ENCODE peak calls at places on chromosomes 3 and 15, in four cellular contexts. L is A172; S is OCI-LY7; R is stimulated activated CD4-positive, alpha-beta T cell treated with anti-CD3 and anti-CD28 coated beads, Interleukin-2, amount 100 ng/mL, for 24 hours. F is an unnamed sample.
A peak's percentile ranks its signal among the peaks of the same experiment; 100 is the strongest.

GRCh38 chr3:143510601-143511000 is 337.7 kb downstream of the SLC9A9 start:
- DNase-seq in R (no peak), S (no peak), L (no peak), F (no peak)

GRCh38 chr3:16883726-16884083 is 1.1 kb upstream of the PLCL2 start:
- DNase-seq in S (no peak), L (no peak), R (no peak), F (no peak)

GRCh38 chr3:157182879-157183278 is 22.9 kb upstream of the CCNL1 start:
- DNase-seq in R (no peak), L (no peak), S (no peak), F (no peak)

GRCh38 chr3:188134079-188134478 is 19.9 kb upstream of the LPP start:
- DNase-seq in S (no peak), R (no peak), L (no peak), F (no peak)

GRCh38 chr3:187319699-187320302 is 28.3 kb upstream of the MASP1 start:
- DNase-seq in R (peak; percentile 68), L (peak; percentile 77), S (peak; percentile 60), F (peak; percentile 17)

GRCh38 chr3:88189361-88189810 is 39.6 kb downstream of the C3orf38 start:
- DNase-seq in R (no peak), S (no peak), L (peak; percentile 58), F (no peak)

GRCh38 chr3:65573548-65574116 is 465.1 kb downstream of the MAGI1 start:
- DNase-seq in R (no peak), S (no peak), L (no peak), F (no peak)

GRCh38 chr3:122497425-122497824 is 17.3 kb downstream of the KPNA1 start:
- DNase-seq in S (no peak), R (peak; percentile 44), L (peak; percentile 93), F (peak; percentile 86)

GRCh38 chr3:78091478-78092119 is 1051.7 kb downstream of the ROBO2 start:
- DNase-seq in L (no peak), R (no peak), S (no peak), F (no peak)

GRCh38 chr3:125990253-125990970 is 21.4 kb downstream of the ROPN1B start:
- DNase-seq in L (peak; percentile 80), S (peak; percentile 66), R (peak; percentile 69), F (peak; percentile 84)

GRCh38 chr15:79897701-79898113 is 893 bp upstream of the MTHFS start:
- DNase-seq in S (peak; percentile 20), L (no peak), R (peak; percentile 26), F (no peak)

GRCh38 chr15:100241572-100242479 is 99.9 kb downstream of the ADAMTS17 start:
- DNase-seq in R (no peak), L (peak; percentile 69), S (no peak), F (peak; percentile 55)

GRCh38 chr3:100506355-100506754 is 13.9 kb downstream of the TMEM45A start:
- DNase-seq in L (no peak), R (no peak), S (no peak), F (no peak)

GRCh38 chr3:111923821-111924220 is 55.0 kb upstream of the ABHD10 start:
- DNase-seq in S (no peak), L (peak; percentile 51), R (no peak), F (no peak)

GRCh38 chr3:46065294-46065705 is 38.0 kb upstream of the XCR1 start:
- DNase-seq in R (peak; percentile 82), S (no peak), L (peak; percentile 53), F (peak; percentile 14)

GRCh38 chr3:37964716-37965115 is 25.9 kb upstream of the VILL start:
- DNase-seq in L (no peak), S (no peak), R (no peak), F (no peak)

GRCh38 chr3:171231361-171231760 is 204.8 kb upstream of the SLC2A2 start:
- DNase-seq in L (no peak), S (no peak), R (no peak), F (no peak)

GRCh38 chr3:8538904-8539303 is 37.3 kb downstream of the LMCD1 start:
- DNase-seq in L (peak; percentile 32), R (no peak), S (no peak), F (no peak)

GRCh38 chr15:83090465-83090864 is 17.0 kb upstream of the TM6SF1 start:
- DNase-seq in R (no peak), L (no peak), S (no peak), F (no peak)

GRCh38 chr3:154781595-154781994 is 298.5 kb upstream of the MME start:
- DNase-seq in R (no peak), S (no peak), L (no peak), F (no peak)

GRCh38 chr3:59027607-59028006 is 22.2 kb downstream of the CFAP20DC start:
- DNase-seq in L (no peak), R (no peak), S (no peak), F (no peak)

GRCh38 chr15:43249699-43250203 is 17.0 kb downstream of the TGM5 start:
- DNase-seq in S (no peak), L (peak; percentile 96), R (no peak), F (no peak)

GRCh38 chr3:62636235-62636826 is 238.9 kb downstream of the CADPS start:
- DNase-seq in S (no peak), R (no peak), L (no peak), F (no peak)

GRCh38 chr3:78253860-78254259 is 1214.0 kb downstream of the ROBO2 start:
- DNase-seq in L (no peak), R (no peak), S (no peak), F (no peak)